ENCODE peak calls at places on chromosomes 4 and X, in ten cellular contexts. O, F, X, H, E, M, Y, C, N and R are unnamed samples.

GRCh38 chr4:180827610-180828009 is 1415.6 kb upstream of the TENM3 start:
- DNase-seq in M (peak), O (no peak), F (no peak), Y (no peak), X (no peak), C (no peak), H (peak), E (no peak), N (peak), R (no peak)

GRCh38 chr4:46389301-46389761 is 597 bp downstream of the GABRA2 start:
- DNase-seq in F (no peak), X (peak), O (no peak), E (no peak), M (peak), H (peak), Y (peak), N (no peak), C (no peak), R (no peak)

GRCh38 chr4:23747131-23747752 is 142.6 kb downstream of the PPARGC1A start:
- DNase-seq in E (no peak), H (peak), Y (no peak), C (no peak), F (no peak), N (no peak), M (no peak), O (no peak), X (no peak), R (no peak)

GRCh38 chr4:103075894-103076776 is at the start of gene SLC9B2:
- DNase-seq in O (peak), F (peak), M (peak), E (peak), N (peak), H (peak), Y (peak), C (peak), X (peak), R (peak)

GRCh38 chr4:152363086-152363485 is 172.8 kb downstream of the FBXW7 start:
- DNase-seq in C (no peak), F (peak), M (peak), H (no peak), Y (no peak), N (peak), O (no peak), E (no peak), X (no peak), R (no peak)

GRCh38 chrX:66019974-66020373 is 19.9 kb downstream of the VSIG4 start:
- DNase-seq in Y (no peak), F (no peak), C (no peak), O (no peak), E (no peak), N (no peak), H (no peak), M (no peak), X (no peak), R (no peak)

GRCh38 chr4:173529505-173530325 is at the start of gene HAND2:
- DNase-seq in N (peak), O (no peak), C (no peak), X (peak), M (peak), H (peak), F (no peak), E (no peak), Y (peak), R (no peak)

GRCh38 chr4:15586046-15586445 is 69.1 kb downstream of the FBXL5 start:
- DNase-seq in M (no peak), N (no peak), X (no peak), E (no peak), H (no peak), C (no peak), F (no peak), Y (no peak), O (no peak), R (peak)

GRCh38 chr4:103129174-103129573 is 29.5 kb upstream of the BDH2 start:
- DNase-seq in F (no peak), M (no peak), E (no peak), O (no peak), N (no peak), X (no peak), Y (no peak), H (no peak), C (no peak), R (no peak)

GRCh38 chr4:2714071-2714770 is 41.9 kb downstream of the TNIP2 start:
- DNase-seq in H (no peak), X (no peak), E (no peak), M (no peak), C (no peak), O (no peak), N (peak), Y (no peak), F (peak), R (no peak)

GRCh38 chr4:2714918-2715317 is 41.2 kb downstream of the TNIP2 start:
- DNase-seq in E (no peak), C (no peak), X (no peak), M (no peak), H (no peak), F (no peak), Y (no peak), O (no peak), N (no peak), R (no peak)

GRCh38 chr4:2713337-2713736 is 42.8 kb downstream of the TNIP2 start:
- DNase-seq in N (no peak), X (no peak), F (no peak), Y (no peak), C (no peak), H (no peak), M (no peak), E (no peak), O (no peak), R (no peak)

GRCh38 chr4:2715426-2715825 is 40.7 kb downstream of the TNIP2 start:
- DNase-seq in M (no peak), E (no peak), F (no peak), O (no peak), X (no peak), Y (no peak), C (no peak), H (no peak), N (no peak), R (no peak)

GRCh38 chr4:2712261-2712842 is 43.8 kb downstream of the TNIP2 start:
- DNase-seq in C (peak), F (no peak), E (peak), X (peak), N (no peak), H (no peak), M (peak), O (no peak), Y (peak), R (no peak)
- H3K4me2 ChIP-seq in C (peak), F (no peak), E (no peak), X (no peak), N (no peak), H (no peak), M (no peak), O (no peak), Y (no peak), R (no peak)

DNA sequence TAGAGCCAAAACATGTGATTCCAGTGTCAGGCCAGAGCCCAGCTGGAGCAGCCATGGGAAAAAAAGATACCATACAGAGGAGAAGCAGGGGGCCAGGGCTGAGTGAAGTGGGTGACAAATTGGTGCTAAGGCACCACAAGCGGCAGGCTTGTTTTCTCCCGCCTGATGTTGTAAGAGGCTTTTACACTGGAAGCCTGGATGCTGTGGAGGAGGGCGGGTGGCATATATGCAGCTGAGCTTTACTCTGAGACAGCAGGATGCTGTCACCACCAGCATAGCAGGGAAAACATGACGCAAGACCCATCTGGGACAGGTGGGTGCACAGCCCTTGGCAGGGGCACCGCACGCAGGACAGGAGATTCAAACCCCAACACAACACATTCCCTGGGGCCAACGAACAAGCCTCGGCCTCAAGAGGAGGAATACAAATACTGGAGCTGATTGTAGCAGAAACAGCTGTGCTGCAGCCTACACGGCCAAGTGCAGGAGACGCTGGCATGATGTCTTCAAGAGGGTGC is 91.9 kb downstream of the TSPAN5 start:
- DNase-seq in X (no peak), H (peak), E (no peak), M (peak), Y (no peak), O (no peak), N (peak), F (no peak), C (no peak), R (no peak)
- H3K4me2 ChIP-seq in X (peak), H (peak), E (no peak), M (no peak), Y (no peak), O (no peak), N (no peak), F (no peak), C (no peak), R (no peak)

GRCh38 chrX:77893713-77894112 is 1.5 kb downstream of the MAGT1 start:
- DNase-seq in O (no peak), E (no peak), M (no peak), H (no peak), C (no peak), X (no peak), Y (no peak), N (no peak), F (no peak), R (no peak)
- H3K4me2 ChIP-seq in O (peak), E (peak), M (no peak), H (peak), C (peak), X (no peak), Y (peak), N (no peak), F (peak), R (peak)

GRCh38 chr4:139593091-139593564 is 37.1 kb upstream of the SETD7 start:
- DNase-seq in Y (no peak), X (peak), H (peak), C (no peak), N (peak), O (no peak), E (no peak), F (peak), M (peak), R (no peak)
- H3K4me2 ChIP-seq in Y (no peak), X (no peak), H (no peak), C (no peak), N (peak), O (no peak), E (no peak), F (peak), M (no peak), R (no peak)

DNA sequence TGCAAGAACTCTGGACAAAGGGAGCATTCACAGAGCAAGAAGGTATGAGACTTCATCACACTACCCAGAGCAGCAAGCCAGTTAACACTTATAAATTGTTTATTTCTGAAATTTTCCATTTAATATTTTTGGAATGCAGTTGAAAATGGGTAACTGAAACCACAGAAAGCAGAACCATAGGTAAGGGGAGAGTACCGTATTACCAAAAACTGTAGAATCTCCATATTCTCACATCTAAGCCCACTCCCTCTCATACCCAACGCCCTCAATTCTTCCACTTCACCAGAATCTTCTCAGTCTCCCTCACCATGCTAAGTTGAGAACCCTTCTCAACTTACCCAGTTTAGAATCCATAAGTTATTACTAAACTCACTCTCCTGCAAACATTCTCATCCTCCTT is 277.8 kb downstream of the SPOCK3 start:
- DNase-seq in O (no peak), X (no peak), C (no peak), H (no peak), N (no peak), M (no peak), Y (no peak), F (no peak), E (no peak), R (no peak)
- H3K4me2 ChIP-seq in O (no peak), X (no peak), C (no peak), H (no peak), N (no peak), M (no peak), Y (no peak), F (no peak), E (no peak), R (no peak)

DNA sequence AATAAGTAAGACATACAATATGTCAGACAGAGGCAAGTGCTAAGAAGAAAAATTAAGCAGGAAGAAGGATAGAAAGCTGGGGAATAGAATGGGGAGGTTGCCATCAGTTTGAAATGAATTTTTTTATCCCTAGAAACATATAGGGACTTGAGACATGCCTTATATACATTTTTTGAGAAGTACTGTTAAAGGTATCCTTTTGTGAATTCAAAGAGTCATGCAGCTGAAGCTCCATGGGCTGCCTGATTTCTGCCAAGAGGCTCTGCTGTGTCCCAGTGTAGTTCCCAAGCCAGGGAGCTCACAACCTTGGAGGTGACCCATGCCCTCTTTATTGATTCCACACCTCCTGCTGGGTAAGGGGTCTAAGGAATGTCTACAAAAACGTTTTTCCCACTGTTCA is 564.6 kb upstream of the DIPK2B start:
- DNase-seq in E (no peak), X (no peak), O (no peak), F (no peak), Y (no peak), C (no peak), N (no peak), H (no peak), M (no peak), R (no peak)
- H3K4me2 ChIP-seq in E (no peak), X (no peak), O (peak), F (peak), Y (no peak), C (peak), N (peak), H (no peak), M (peak), R (no peak)

DNA sequence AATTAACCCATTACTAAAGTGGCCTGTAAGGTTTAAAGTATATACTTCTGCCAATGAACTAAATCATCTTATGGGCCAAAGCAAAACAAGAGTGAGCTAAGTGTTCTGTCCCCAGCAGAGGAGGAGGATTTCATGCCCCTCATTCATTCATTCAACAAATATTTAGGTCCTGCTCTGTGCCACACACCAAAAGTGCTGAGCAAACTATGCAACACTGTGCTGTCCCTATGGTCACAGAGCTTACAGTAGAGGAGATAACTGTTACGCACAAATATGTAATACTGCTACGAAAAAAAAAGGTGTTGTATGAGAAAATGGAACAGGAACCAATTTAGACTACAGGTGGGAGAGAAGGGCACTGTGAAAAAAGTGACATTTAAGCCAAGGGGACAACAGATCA is 1.7 kb downstream of the SH3KBP1 start:
- DNase-seq in X (no peak), O (no peak), Y (no peak), C (no peak), E (no peak), M (no peak), H (no peak), F (no peak), N (no peak), R (peak)
- H3K4me2 ChIP-seq in X (no peak), O (peak), Y (no peak), C (peak), E (peak), M (no peak), H (peak), F (peak), N (peak), R (peak)

DNA sequence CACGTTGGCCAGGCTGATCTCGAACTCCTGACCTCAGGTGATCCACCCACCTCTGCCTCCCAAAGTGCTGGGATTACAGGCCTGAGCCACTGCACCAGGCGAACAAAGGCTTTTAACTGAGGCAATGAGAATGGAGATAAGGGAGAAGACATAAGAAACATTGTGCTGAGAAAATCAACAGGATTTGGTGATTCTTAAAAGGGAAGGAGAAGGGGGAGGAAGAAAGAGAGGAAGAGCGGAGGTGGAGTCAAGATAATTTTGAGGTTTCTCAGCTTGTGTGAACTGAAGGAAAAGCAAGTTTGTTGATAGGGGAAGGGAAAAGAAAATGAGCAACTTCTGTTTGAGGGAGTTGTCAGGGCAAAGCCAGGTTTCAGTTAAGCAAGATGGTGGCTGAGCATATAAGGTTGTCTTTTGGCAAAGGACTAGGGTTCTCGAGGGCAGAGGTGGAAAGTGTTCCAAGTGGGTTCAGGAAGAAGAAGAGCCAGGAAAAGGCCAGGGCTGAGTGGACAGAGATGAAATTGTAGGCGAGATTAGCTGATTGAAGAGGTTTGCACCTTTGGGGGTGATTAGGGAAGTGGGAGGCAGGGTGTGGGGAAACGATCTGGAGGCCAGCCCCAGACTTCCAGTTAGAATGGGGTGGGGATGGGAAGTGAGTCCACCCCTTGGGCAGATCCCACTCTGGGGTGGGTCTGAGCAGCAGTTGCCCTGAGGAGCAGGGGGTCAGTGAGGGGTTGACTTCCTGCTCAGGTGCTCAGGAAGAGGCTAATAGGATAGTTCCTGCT is 7.8 kb downstream of the DOCK11 start:
- DNase-seq in F (no peak), C (no peak), E (no peak), O (no peak), H (no peak), N (no peak), M (no peak), Y (no peak), X (no peak), R (no peak)
- H3K4me2 ChIP-seq in F (no peak), C (no peak), E (peak), O (no peak), H (no peak), N (no peak), M (no peak), Y (no peak), X (no peak), R (no peak)

DNA sequence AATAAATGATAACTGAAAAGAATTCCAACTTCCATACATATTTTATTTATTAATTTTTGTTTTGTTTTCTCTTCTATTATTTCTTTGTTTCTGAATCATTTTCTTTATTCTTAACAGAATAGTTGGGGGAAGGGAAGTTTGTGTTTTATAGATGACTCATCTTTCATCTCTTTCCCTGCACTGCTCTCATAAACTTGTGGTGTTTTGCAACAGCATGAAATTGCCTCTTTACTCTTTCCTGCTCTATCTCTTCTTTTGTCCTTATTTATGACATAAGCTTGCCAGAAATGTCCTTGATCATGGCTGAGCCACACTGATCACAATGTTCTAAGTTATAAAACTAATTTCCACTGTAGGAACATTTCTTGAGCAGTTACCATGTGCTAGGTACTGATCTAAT is 22.3 kb downstream of the QRFPR start:
- DNase-seq in X (no peak), F (peak), O (no peak), N (peak), Y (no peak), H (peak), C (peak), M (peak), E (no peak), R (no peak)
- H3K4me2 ChIP-seq in X (no peak), F (no peak), O (no peak), N (no peak), Y (no peak), H (no peak), C (peak), M (no peak), E (no peak), R (no peak)

GRCh38 chr4:147139455-147140198 is 194.0 kb upstream of the TTC29 start:
- DNase-seq in H (no peak), F (no peak), C (no peak), M (no peak), N (no peak), X (no peak), E (no peak), Y (no peak), O (no peak), R (no peak)
- H3K4me2 ChIP-seq in H (no peak), F (no peak), C (no peak), M (no peak), N (no peak), X (no peak), E (no peak), Y (no peak), O (no peak), R (no peak)